ENCODE peak calls at places on chromosomes 2 and 18, in four cellular contexts. J is A673, Y is cardiac fibroblast, L is fibroblast of the aortic adventitia. T is an unnamed sample.
A peak's percentile ranks its signal among the peaks of the same experiment; 100 is the strongest.

GRCh38 chr2:108587621-108588020 is 53.4 kb downstream of the LIMS1 start:
- DNase-seq in J (no peak), Y (peak; percentile 76), L (peak; percentile 76), T (no peak)

GRCh38 chr18:2050016-2050415 is 521.3 kb downstream of the METTL4 start:
- DNase-seq in J (no peak), Y (peak; percentile 8), L (peak; percentile 6), T (no peak)

GRCh38 chr2:182559623-182560022 is 132.8 kb upstream of the PDE1A start:
- DNase-seq in J (no peak), Y (no peak), L (no peak), T (no peak)

GRCh38 chr2:55885129-55885943 is 38.2 kb downstream of the EFEMP1 start:
- DNase-seq in J (peak; percentile 82), Y (peak; percentile 96), L (peak; percentile 99), T (no peak)

GRCh38 chr2:164599954-164600589 is 21.2 kb downstream of the GRB14 start:
- DNase-seq in J (peak; percentile 84), Y (peak; percentile 82), L (peak; percentile 75), T (peak; percentile 61)

GRCh38 chr2:234482807-234483206 is 14.1 kb downstream of the ARL4C start:
- DNase-seq in J (no peak), Y (no peak), L (no peak), T (no peak)

GRCh38 chr18:43869451-43870008 is 592.2 kb upstream of the SYT4 start:
- DNase-seq in J (no peak), Y (peak; percentile 70), L (peak; percentile 91), T (no peak)

GRCh38 chr2:238104521-238105311 is 4.6 kb downstream of the ESPNL start:
- DNase-seq in J (no peak), Y (no peak), L (no peak), T (no peak)

GRCh38 chr2:109351164-109351756 is 222.3 kb downstream of the SH3RF3 start:
- DNase-seq in J (no peak), Y (peak; percentile 55), L (peak; percentile 74), T (no peak)

GRCh38 chr2:31212659-31213058 is 4.7 kb downstream of the CAPN14 start:
- DNase-seq in J (peak; percentile 18), Y (no peak), L (no peak), T (no peak)

GRCh38 chr2:24164416-24164973 is 10.4 kb upstream of the FAM228A start:
- DNase-seq in J (peak; percentile 30), Y (no peak), L (peak; percentile 10), T (peak; percentile 53)

GRCh38 chr2:31032475-31032874 is 105.8 kb downstream of the GALNT14 start:
- DNase-seq in J (no peak), Y (no peak), L (no peak), T (no peak)

GRCh38 chr2:200138386-200139184 is 167.9 kb upstream of the SPATS2L start:
- DNase-seq in J (no peak), Y (no peak), L (peak; percentile 79), T (no peak)

GRCh38 chr2:112686348-112687217 is 34.2 kb upstream of the NT5DC4 start:
- DNase-seq in J (no peak), Y (no peak), L (no peak), T (no peak)

GRCh38 chr2:205012961-205013360 is 467.7 kb downstream of the PARD3B start:
- DNase-seq in J (no peak), Y (no peak), L (no peak), T (no peak)

GRCh38 chr2:65164379-65165023 is 34.6 kb upstream of the RAB1A start:
- DNase-seq in J (no peak), Y (peak; percentile 36), L (peak; percentile 44), T (no peak)

GRCh38 chr2:19736191-19736831 is 165.5 kb downstream of the TTC32 start:
- DNase-seq in J (no peak), Y (no peak), L (no peak), T (no peak)

GRCh38 chr18:60413944-60414547 is 41.5 kb upstream of the MC4R start:
- DNase-seq in J (peak; percentile 14), Y (no peak), L (peak; percentile 12), T (peak; percentile 67)

GRCh38 chr2:30663806-30664205 is 143.4 kb downstream of the CAPN13 start:
- DNase-seq in J (no peak), Y (no peak), L (no peak), T (no peak)

GRCh38 chr2:113273031-113273551 is 5.6 kb downstream of the PAX8 start:
- DNase-seq in J (peak; percentile 21), Y (peak; percentile 20), L (no peak), T (peak; percentile 44)

GRCh38 chr2:46157966-46158310 is 139.3 kb upstream of the EPAS1 start:
- DNase-seq in J (no peak), Y (peak; percentile 56), L (peak; percentile 64), T (no peak)

GRCh38 chr2:72570401-72570800 is 255.4 kb downstream of the EXOC6B start:
- DNase-seq in J (no peak), Y (peak; percentile 40), L (peak; percentile 16), T (no peak)

GRCh38 chr18:64042728-64043358 is 73.0 kb downstream of the SERPINB8 start:
- DNase-seq in J (no peak), Y (no peak), L (no peak), T (no peak)
- H3K4me3 ChIP-seq in J (no peak overlapping the region), Y (no peak overlapping the region), L (no peak overlapping the region), T (no peak overlapping the region)

GRCh38 chr18:69399253-69399652 is 1.4 kb upstream of the DOK6 start:
- DNase-seq in J (no peak), Y (no peak), L (no peak), T (no peak)

GRCh38 chr18:69400976-69401474 is 337 bp downstream of the DOK6 start:
- DNase-seq in J (peak; percentile 43), Y (peak; percentile 41), L (peak; percentile 21), T (peak; percentile 15)

GRCh38 chr18:69401475-69402218 is 959 bp downstream of the DOK6 start:
- DNase-seq in J (peak; percentile 50), Y (peak; percentile 32), L (peak; percentile 26), T (peak; percentile 6)

GRCh38 chr18:69400253-69400975 is at the start of gene DOK6:
- DNase-seq in J (peak; percentile 93), Y (peak; percentile 84), L (peak; percentile 65), T (peak; percentile 80)

DNA sequence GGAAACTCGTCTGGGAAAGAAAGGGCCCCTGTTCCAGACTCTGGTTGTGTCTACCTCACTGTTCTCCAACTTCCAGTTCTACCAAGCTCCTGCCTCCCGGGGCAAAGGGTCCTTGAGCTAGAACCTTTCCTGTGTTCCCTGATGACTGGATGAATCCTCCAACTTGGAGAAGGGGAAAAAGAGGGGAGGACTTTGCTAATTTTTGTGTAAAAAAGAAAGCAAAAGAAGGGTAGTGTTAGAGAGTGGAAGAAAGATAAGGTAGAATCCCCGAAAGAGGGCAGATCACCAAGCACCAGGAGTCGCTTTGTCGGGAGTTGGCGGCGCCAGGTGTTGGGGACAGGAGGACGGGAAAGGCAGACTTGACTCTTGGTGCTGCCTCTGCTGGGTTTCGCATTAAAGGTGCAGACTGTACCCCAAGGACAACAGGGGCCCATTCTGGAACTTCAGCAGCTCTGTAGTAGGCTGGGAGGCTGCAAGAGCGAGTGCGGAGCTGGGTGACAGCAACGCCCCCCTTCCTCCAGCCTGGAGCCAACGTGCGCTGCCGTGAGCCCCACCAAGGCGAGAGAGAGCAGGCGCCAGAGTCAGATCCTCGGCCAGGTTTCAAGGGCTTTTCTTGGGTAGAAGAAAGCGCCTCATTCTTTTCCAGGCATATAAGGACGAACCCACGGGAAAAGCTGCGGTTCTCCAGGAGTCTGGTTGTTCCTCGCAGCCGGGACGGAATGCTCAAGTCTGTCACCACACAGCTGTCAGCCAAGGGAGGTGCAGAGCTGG is 1.7 kb downstream of the DOK6 start:
- DNase-seq in J (no peak), Y (no peak), L (peak; percentile 2), T (no peak)
- H3K4me3 ChIP-seq in J (peak overlapping the region; percentile 62), Y (no peak overlapping the region), L (peak overlapping the region; percentile 69), T (peak overlapping the region; percentile 53)

DNA sequence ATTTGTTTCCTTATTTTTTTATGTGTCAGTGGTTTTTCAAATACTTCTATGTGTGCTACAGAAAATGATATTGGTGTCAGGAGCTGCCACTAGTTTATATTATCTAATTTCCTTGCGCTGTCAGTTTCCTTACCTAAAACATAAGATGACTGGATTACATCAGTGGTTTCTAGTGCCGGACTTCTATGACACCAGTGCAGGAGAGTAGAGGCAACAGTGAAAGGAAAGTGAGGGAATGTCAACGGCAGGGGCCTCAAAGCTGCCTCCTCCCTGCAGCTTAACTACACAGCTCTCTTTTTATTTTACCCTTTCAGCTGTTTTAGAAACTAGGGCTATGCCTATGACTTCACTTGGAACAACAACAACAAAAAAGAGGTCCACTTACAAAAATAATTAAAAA is 6.5 kb downstream of the ERBB4 start:
- DNase-seq in J (no peak), Y (no peak), L (no peak), T (no peak)
- H3K4me3 ChIP-seq in J (peak overlapping the region; percentile 1), Y (no peak overlapping the region), L (no peak overlapping the region), T (no peak overlapping the region)

DNA sequence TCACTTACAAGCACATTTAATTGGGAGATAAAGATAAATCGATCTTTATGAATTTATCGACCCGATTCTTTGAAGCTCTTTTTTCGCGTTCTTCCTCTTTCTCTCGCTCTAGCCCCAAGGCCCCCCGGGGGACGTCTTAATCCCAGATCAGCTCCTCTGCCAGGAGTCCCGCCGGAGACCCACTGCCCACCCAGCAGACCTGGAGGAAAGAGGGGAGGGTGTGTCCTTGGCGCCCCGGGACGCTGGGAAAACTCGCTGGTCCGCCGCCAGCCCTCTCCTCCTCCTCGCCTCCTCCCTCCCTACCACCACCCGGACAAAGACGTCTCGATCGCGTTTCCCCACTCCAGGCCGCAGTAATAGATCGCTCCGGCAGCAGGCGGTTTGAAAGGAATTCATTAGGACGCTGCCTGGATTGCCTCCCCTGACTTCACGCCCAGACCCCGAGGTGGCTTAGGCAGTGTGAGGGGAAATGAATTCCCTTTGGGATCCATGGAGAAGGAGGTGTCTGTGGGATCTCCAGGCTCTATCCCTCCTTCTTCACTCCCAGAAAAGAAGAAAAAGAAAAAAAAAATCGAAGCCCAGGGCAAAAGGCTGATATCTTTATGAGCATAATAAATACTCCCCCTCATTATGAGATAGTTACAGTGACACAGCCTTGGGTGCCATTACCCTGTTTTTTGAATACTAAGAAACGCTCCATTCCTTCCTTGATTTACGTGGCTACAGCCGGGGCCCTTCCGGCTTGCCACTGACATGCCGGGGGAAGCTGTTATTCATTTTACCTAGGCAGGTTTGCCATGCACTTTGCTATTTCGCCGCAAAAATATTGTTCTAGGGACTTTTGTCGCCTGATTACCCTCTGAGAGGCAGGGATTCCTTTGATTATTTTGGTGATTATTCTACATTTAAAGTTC is 1.8 kb upstream of the GBX2 start:
- DNase-seq in J (no peak), Y (no peak), L (no peak), T (no peak)
- H3K4me3 ChIP-seq in J (no peak overlapping the region), Y (no peak overlapping the region), L (no peak overlapping the region), T (no peak overlapping the region)

DNA sequence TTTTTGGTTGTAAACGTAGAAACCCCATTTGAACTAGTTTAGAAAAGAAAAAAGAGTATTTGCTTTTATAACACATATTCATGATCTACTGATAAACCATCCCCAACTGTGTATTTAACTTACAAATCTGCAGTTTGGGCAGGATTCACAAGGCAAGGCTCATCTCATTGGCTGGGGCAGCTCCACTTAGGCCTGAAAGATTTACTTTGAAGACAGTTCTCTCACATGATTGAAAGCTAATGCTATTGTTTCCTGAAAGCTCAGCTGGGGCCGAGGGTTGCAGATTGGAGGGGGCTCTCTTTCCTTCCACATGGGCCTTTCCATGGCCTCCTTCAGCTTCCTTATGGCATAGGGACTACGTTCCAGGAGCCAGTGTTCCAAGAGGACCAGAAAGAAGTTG is 47.4 kb downstream of the ARHGAP15 start:
- DNase-seq in J (no peak), Y (peak; percentile 0), L (no peak), T (no peak)
- H3K4me3 ChIP-seq in J (no peak overlapping the region), Y (no peak overlapping the region), L (no peak overlapping the region), T (no peak overlapping the region)

T was measured in WERI-Rb-1.